ENCODE peak calls at places on chromosomes 7 and 10, in eight cellular contexts. Y is left lung; T is CD8-positive, alpha-beta T cell; J is lower lobe of right lung; E is GM12878; U is pancreas; A is lung; P is right cardiac atrium. B is an unnamed sample.

GRCh38 chr7:7709263-7709662 is 9.1 kb downstream of the RPA3 start:
- ATAC-seq in Y (no peak), T (no peak), J (no peak), E (no peak), U (no peak), A (no peak), P (no peak), B (no peak)

GRCh38 chr7:2126621-2127020 is 106.1 kb downstream of the MAD1L1 start:
- ATAC-seq in Y (no peak), T (no peak), J (no peak), E (no peak), U (no peak), A (no peak), P (no peak), B (no peak)

GRCh38 chr7:92997144-92997543 is 120.6 kb downstream of the SAMD9 start:
- ATAC-seq in Y (no peak), T (no peak), J (no peak), E (no peak), U (no peak), A (no peak), P (no peak), B (no peak)

GRCh38 chr7:84314263-84314662 is 119.7 kb upstream of the SEMA3A start:
- ATAC-seq in Y (no peak), T (no peak), J (no peak), E (peak; percentile 19), U (no peak), A (no peak), P (no peak), B (no peak)

GRCh38 chr7:25852249-25852994 is 299.6 kb upstream of the NFE2L3 start:
- ATAC-seq in Y (no peak), T (no peak), J (no peak), E (peak; percentile 5), U (peak; percentile 4), A (no peak), P (peak; percentile 3), B (no peak)

GRCh38 chr10:97785731-97786130 is 13.9 kb upstream of the SFRP5 start:
- ATAC-seq in Y (no peak), T (no peak), J (no peak), E (no peak), U (no peak), A (no peak), P (no peak), B (no peak)

GRCh38 chr10:72258617-72259016 is 15.1 kb upstream of the DDIT4 start:
- ATAC-seq in Y (no peak), T (no peak), J (no peak), E (no peak), U (no peak), A (no peak), P (no peak), B (no peak)

GRCh38 chr10:122062831-122063674 is 74.1 kb downstream of the TACC2 start:
- ATAC-seq in Y (peak; percentile 98), T (no peak), J (peak; percentile 99), E (no peak), U (peak; percentile 100), A (peak; percentile 94), P (peak; percentile 98), B (peak; percentile 98)

GRCh38 chr10:116733566-116733965 is 8.8 kb downstream of the HSPA12A start:
- ATAC-seq in Y (no peak), T (no peak), J (no peak), E (no peak), U (no peak), A (no peak), P (no peak), B (no peak)

GRCh38 chr7:42217548-42217947 is 19.5 kb downstream of the GLI3 start:
- ATAC-seq in Y (no peak), T (no peak), J (no peak), E (no peak), U (no peak), A (no peak), P (no peak), B (no peak)

GRCh38 chr10:70920519-70920918 is 32.2 kb upstream of the PCBD1 start:
- ATAC-seq in Y (peak; percentile 95), T (no peak), J (peak; percentile 91), E (no peak), U (peak; percentile 79), A (peak; percentile 84), P (no peak), B (no peak)

GRCh38 chr10:23198940-23199767 is 7.0 kb downstream of the PTF1A start:
- ATAC-seq in Y (no peak), T (no peak), J (no peak), E (no peak), U (peak; percentile 76), A (no peak), P (no peak), B (no peak)

GRCh38 chr10:23197416-23197861 is 5.3 kb downstream of the PTF1A start:
- ATAC-seq in Y (no peak), T (no peak), J (no peak), E (no peak), U (peak; percentile 13), A (no peak), P (no peak), B (no peak)

GRCh38 chr10:23199768-23200511 is 7.8 kb downstream of the PTF1A start:
- ATAC-seq in Y (no peak), T (no peak), J (no peak), E (no peak), U (peak; percentile 28), A (no peak), P (no peak), B (no peak)

GRCh38 chr10:23196915-23197314 is 4.8 kb downstream of the PTF1A start:
- ATAC-seq in Y (no peak), T (no peak), J (no peak), E (no peak), U (no peak), A (no peak), P (no peak), B (no peak)

DNA sequence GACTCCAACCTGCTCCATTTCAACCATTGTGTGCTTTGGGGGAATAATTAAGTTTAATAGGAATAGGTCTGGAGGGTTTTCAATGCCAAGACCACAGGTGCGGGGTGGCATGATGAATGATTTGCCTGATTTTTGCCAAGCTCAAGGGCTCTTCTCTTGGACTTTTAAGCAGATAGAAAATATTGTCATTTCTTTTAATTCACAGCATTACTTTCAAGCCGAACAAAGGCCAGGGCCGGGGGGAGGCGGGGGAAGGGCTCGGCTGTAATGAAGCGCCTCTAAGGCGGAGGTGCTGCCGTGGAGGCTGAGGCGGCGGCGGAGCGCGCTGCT is 6.5 kb downstream of the PTF1A start:
- ATAC-seq in Y (no peak), T (no peak), J (no peak), E (no peak), U (no peak), A (no peak), P (no peak), B (no peak)
- H3K4me3 ChIP-seq in Y (no peak overlapping the region), T (no peak overlapping the region), J (no peak overlapping the region), E (no peak overlapping the region), U (peak overlapping the region; percentile 60), A (no peak overlapping the region), P (no peak overlapping the region), B (no peak overlapping the region)

GRCh38 chr7:50727072-50727471 is 55.6 kb downstream of the GRB10 start:
- ATAC-seq in Y (no peak), T (no peak), J (no peak), E (no peak), U (no peak), A (no peak), P (no peak), B (no peak)
- H3K4me3 ChIP-seq in Y (no peak overlapping the region), T (no peak overlapping the region), J (no peak overlapping the region), E (no peak overlapping the region), U (no peak overlapping the region), A (no peak overlapping the region), P (no peak overlapping the region), B (no peak overlapping the region)

GRCh38 chr10:51073461-51074237 is 638 bp upstream of the PRKG1 start:
- ATAC-seq in Y (peak; percentile 63), T (no peak), J (peak; percentile 71), E (no peak), U (peak; percentile 76), A (peak; percentile 63), P (peak; percentile 59), B (peak; percentile 48)

GRCh38 chr10:51076442-51076841 is 2.2 kb downstream of the PRKG1 start:
- ATAC-seq in Y (no peak), T (no peak), J (no peak), E (no peak), U (no peak), A (no peak), P (no peak), B (no peak)

GRCh38 chr10:51077507-51077906 is 3.2 kb downstream of the PRKG1 start:
- ATAC-seq in Y (no peak), T (no peak), J (no peak), E (no peak), U (no peak), A (no peak), P (no peak), B (no peak)

GRCh38 chr10:51074238-51075028 is at the start of gene PRKG1:
- ATAC-seq in Y (peak; percentile 95), T (no peak), J (peak; percentile 98), E (no peak), U (peak; percentile 95), A (peak; percentile 81), P (peak; percentile 95), B (peak; percentile 89)

DNA sequence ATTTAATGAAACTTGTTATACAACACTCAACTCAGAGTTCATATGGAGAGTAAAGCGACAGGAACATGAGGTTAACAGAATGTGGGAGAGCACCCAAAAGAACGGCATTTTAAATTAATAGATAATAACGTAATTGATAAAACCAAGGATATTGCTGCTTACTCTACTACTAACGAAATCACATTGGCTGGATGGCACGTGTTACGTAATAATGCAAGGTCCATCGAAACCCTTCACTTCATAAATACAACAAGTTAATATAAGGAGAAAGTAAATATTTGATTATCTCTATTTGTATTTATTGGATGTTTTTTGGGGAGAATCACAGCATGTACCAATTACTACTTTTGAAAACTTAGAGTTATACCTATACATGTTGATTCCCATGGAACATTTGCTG is 1.5 kb downstream of the PRKG1 start:
- ATAC-seq in Y (no peak), T (no peak), J (no peak), E (no peak), U (no peak), A (no peak), P (no peak), B (no peak)
- H3K4me3 ChIP-seq in Y (peak overlapping the region; percentile 43), T (no peak overlapping the region), J (peak overlapping the region; percentile 66), E (no peak overlapping the region), U (no peak overlapping the region), A (no peak overlapping the region), P (peak overlapping the region; percentile 76), B (peak overlapping the region; percentile 75)

DNA sequence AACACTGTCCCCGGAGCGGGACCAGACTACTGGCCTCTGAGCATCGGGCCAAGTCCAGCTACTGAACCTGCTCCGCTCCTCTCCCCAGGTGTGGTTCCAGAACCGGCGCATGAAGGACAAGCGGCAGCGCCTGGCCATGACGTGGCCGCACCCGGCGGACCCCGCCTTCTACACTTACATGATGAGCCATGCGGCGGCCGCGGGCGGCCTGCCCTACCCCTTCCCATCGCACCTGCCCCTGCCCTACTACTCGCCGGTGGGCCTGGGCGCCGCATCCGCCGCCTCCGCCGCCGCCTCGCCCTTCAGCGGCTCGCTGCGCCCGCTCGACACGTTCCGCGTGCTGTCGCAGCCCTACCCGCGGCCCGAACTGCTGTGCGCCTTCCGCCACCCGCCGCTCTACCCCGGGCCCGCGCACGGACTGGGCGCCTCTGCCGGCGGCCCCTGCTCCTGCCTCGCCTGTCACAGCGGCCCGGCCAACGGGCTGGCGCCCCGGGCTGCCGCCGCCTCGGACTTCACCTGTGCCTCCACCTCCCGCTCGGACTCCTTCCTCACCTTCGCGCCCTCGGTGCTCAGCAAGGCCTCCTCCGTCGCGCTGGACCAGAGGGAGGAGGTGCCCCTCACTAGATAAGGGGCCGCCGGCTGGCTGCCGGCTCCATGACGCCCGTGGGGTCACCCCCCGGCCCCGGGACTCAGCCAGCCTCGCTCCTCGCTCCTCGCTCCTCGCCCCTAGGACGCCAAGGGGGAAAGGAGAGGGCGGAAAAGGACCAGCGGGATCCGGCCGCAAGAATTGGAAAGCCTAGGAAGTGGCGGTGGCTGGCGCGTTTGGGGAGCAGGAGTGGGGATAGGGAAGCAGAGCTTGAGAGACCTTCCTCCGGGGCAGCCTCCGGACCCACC is 3.4 kb downstream of the EVX1 start:
- ATAC-seq in Y (peak; percentile 35), T (no peak), J (no peak), E (no peak), U (peak; percentile 62), A (no peak), P (peak; percentile 28), B (peak; percentile 27)
- H3K4me3 ChIP-seq in Y (no peak overlapping the region), T (no peak overlapping the region), J (peak overlapping the region; percentile 6), E (no peak overlapping the region), U (peak overlapping the region; percentile 39), A (no peak overlapping the region), P (peak overlapping the region; percentile 15), B (no peak overlapping the region)